ENCODE peak calls at places on chromosomes 11 and 22, in five cellular contexts. W is OCI-LY7, E is fibroblast of mammary gland, Q is nephron progenitor cell, F is HCT116. K is an unnamed sample.

GRCh38 chr11:76074178-76075112 is 131.9 kb downstream of the WNT11 start:
- DNase-seq in E (peak), W (no peak), Q (no peak), F (no peak), K (no peak)

GRCh38 chr11:69308531-69308930 is 14.6 kb downstream of the MYEOV start:
- DNase-seq in W (no peak), F (no peak), Q (no peak), E (no peak), K (no peak)

GRCh38 chr11:47071871-47072270 is 104.8 kb downstream of the ARFGAP2 start:
- DNase-seq in Q (peak), F (no peak), W (no peak), E (no peak), K (no peak)

GRCh38 chr11:58923300-58923788 is 15.9 kb upstream of the GLYATL1 start:
- DNase-seq in E (peak), W (peak), F (peak), Q (no peak), K (peak)

GRCh38 chr11:57306156-57306876 is 18.4 kb downstream of the TNKS1BP1 start:
- DNase-seq in E (peak), W (no peak), Q (no peak), F (no peak), K (no peak)

GRCh38 chr22:48575567-48576332 is 1251.9 kb downstream of the BRD1 start:
- DNase-seq in W (no peak), E (no peak), Q (peak), F (no peak), K (no peak)

GRCh38 chr22:17774928-17775675 is 833 bp upstream of the BID start:
- DNase-seq in E (no peak), W (no peak), Q (no peak), F (no peak), K (no peak)

GRCh38 chr11:1422481-1422880 is 32.7 kb downstream of the BRSK2 start:
- DNase-seq in W (no peak), E (no peak), Q (peak), F (no peak), K (no peak)

GRCh38 chr11:111089759-111090158 is 155.8 kb upstream of the POU2AF2 start:
- DNase-seq in W (no peak), F (no peak), Q (no peak), E (no peak), K (no peak)

DNA sequence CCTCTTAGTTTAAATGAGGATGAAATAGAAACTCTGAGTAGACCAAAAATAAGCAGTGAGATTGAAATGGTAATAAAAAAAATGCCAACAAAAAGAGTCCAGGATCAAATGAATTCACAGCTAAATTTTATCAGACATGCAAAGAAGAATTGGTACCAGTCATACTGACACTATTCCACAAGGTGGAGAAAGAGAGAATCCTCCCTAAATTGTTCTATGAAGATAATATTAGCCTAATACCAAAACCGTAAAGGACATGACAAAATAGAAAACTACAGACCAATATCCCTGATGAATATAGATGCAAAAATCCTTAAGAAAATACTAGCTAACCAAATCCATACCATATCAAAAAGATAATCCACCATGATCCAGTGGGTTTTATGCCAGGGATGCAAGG is 169.8 kb upstream of the CHORDC1 start:
- DNase-seq in Q (no peak), F (no peak), W (no peak), E (no peak), K (no peak)
- TF ChIP-seq CTCF in Q (no peak), F (peak), W (peak), E (no peak), K (no peak)

GRCh38 chr22:45435544-45436139 is 22.1 kb downstream of the RIBC2 start:
- DNase-seq in E (peak), W (peak), F (peak), Q (peak), K (peak)
- TF ChIP-seq CTCF in E (peak), W (peak), F (peak), Q (peak), K (peak)

DNA sequence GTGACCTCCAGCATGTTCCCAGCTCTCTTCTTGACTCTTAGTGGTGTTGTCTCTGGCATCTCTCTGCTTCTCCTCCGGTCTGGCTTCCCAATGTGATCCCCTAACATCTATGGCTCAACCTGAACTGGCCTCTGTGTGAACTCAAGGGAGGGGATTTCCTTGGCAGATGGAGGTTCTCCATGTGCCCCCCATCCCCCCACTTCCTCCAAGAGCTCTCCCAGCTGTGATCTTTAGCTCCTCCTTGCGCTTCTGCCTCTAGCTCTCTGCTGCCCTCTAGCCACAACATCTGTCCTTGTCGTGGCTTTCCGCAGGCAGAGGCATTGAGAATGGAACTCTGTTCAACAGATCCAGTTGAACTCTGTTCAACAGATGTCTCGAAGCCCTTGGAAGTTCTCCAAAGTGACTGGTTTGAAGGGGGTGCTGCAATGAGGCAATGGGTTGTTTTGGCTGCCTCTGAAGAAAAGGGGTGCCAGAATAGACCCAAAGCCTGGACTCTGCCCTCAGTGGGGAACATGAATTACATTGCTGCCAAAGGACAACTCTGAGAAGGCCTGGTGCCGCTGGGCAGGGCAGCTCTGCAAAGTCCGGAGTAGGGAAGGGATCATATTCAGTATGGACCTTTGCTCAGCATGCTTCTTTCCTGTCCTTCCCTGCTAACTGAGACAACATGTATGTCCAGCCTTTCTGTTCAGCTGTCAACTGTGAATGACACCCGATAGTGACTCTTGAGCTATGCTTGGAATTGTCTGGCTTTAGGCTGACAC is 61.9 kb downstream of the ADM start:
- DNase-seq in Q (peak), F (peak), W (peak), E (peak), K (peak)
- TF ChIP-seq CTCF in Q (peak), F (peak), W (peak), E (peak), K (peak)

DNA sequence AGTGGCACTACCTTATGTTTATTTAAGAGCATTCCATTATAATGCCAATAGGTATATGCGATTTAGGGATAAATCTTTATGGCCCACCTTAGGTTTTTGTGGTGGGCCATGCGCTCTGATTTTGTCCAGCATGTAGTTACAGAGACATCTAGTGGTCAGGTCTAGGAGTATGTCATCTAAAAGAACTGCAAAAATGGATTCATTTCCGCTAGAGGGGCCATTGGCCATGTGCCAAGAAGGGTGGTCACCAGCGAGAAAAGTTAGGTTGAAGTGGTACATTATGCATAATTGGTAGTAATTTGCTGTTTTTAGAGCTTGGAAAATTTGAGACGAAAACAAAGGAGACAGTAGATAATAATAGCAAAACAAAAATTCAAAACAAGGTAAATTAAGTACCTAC is 27.7 kb downstream of the LRRC4C start:
- DNase-seq in F (no peak), E (no peak), Q (peak), W (peak), K (no peak)
- TF ChIP-seq CTCF in F (peak), E (peak), Q (peak), W (peak), K (no peak)

GRCh38 chr22:31088233-31088986 is 7.3 kb downstream of the SMTN start:
- DNase-seq in W (no peak), F (no peak), Q (no peak), E (no peak), K (no peak)

GRCh38 chr22:31091106-31091975 is 10.2 kb downstream of the SMTN start:
- DNase-seq in W (no peak), E (no peak), F (no peak), Q (no peak), K (no peak)

GRCh38 chr22:31087744-31088215 is 6.7 kb downstream of the SMTN start:
- DNase-seq in W (no peak), F (no peak), Q (no peak), E (no peak), K (no peak)

GRCh38 chr22:31090217-31091085 is 9.3 kb downstream of the SMTN start:
- DNase-seq in F (no peak), Q (no peak), E (no peak), W (no peak), K (no peak)

GRCh38 chr22:31089101-31090100 is 8.3 kb downstream of the SMTN start:
- DNase-seq in E (peak), W (peak), Q (peak), F (no peak), K (peak)
- TF ChIP-seq CTCF in E (peak), W (peak), Q (peak), F (peak), K (peak)

DNA sequence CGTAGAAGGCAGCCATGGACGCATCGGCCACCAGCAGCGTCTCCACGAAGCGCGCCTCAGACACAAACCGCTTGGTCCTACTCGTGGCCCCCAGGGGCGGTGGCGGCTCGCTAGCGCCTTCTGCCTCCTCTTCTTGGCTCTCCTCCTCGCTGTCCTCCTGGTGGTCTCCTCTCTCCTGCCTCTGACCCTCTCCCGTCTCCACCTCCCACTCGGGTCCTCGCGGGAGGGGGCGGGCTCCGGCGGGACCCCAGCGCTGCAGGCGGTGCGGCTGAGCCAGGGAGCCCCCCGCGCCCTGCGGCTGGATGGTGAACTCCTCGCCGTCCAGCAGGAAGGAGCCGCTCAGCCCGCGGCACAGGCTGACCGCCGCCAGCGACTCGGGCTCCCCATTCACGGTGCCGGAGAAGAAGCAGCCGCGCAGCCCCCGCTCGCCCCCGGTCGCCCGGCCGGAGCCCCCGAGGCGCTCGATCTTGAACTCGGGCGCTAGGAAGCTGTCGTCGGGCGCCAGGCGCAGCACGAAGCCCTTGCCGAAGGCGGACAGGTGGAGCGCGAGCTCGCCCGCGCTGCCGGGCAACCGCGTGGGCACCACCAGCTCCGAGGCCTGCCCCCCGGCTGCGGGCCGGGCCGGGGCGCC is 713 bp downstream of the ADAMTS8 start:
- DNase-seq in W (no peak), F (no peak), E (no peak), Q (peak), K (no peak)
- TF ChIP-seq CTCF in W (no peak), F (no peak), E (peak), Q (peak), K (no peak)

DNA sequence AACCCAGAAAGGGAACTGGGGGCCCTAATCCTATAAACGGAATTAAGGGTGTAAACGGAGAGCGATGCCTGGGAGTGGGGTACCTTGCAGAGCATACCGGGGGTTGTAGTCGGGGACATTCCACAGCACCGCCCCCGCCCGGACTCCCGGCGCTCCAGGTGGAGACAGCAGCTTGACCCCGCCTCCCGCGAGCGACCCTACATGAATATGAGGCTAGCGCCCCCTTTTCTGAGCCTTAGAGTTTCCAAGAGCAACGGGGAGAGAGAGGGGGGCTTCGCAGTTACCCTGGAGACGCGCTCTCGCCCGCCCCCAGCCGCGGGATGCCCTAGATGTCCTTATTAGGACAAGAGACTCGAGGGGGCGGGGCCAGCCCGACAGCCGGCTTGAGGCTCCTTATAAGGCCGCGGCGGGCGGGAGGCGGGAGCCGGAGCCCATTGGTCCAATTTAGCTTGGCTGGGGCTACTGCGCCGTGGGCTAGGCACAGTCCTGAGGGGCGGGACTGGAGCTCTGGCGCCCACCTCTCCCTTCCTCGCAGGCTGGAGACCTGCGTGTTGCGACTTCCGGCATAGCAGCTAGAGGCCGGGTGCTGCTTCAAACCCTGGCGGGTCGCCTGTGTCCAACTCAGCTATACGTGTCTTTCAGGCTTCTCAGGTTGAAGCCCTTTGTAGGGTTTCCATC is 960 bp upstream of the MUS81 start:
- DNase-seq in W (peak), F (peak), E (peak), Q (peak), K (peak)
- TF ChIP-seq CTCF in W (peak), F (no peak), E (peak), Q (no peak), K (no peak)

GRCh38 chr11:72693271-72693968 is 19.2 kb upstream of the PDE2A start:
- DNase-seq in E (no peak), F (no peak), W (no peak), Q (no peak), K (no peak)
- TF ChIP-seq CTCF in E (no peak), F (peak), W (no peak), Q (no peak), K (no peak)

DNA sequence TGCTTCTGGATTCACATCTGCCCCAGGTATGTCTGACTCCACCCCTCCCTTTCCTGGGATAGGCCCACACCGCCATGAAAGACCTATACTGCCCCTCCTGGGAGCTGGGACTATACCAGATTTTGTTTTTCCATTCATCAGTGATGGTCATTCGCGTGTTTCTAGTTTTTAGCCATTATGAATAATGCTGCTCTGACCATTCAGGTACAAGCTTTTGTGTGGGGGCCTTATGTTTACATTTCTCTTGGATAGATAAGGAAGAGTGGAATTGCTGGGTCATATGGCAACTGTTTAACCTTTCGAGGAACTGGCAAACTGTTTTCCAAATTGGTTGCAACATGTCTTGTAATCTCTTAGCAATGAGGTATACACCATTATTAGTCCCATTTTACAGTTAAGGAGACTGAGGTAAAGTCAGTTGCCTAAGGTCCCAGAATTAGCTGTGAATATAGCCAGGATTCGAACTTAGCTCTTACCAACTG is 1.2 kb upstream of the TBC1D10A start:
- DNase-seq in Q (no peak), E (no peak), W (peak), F (peak), K (no peak)
- TF ChIP-seq CTCF in Q (no peak), E (no peak), W (peak), F (peak), K (no peak)

K was measured in GM13976.